ENCODE peak calls at places on chromosomes 5 and 9, in six cellular contexts. One of them, this sample, is unnamed.

GRCh38 chr5:29930316-29930715 is 1263.2 kb upstream of the CDH6 start:
- DNase-seq in anterior cingulate cortex: no peak
- DNase-seq in fibroblast of pulmonary artery: no peak
- DNase-seq in RPMI7951: no peak
- DNase-seq in RCC 7860: no peak
- DNase-seq in stimulated activated CD4-positive, alpha-beta T cell treated with anti-CD3 and anti-CD28 coated beads, Interleukin-2, amount 100 ng/mL, for 48 hours: no peak
- DNase-seq in this sample: no peak

GRCh38 chr5:132525299-132525724 is 18.0 kb downstream of the IL5 start:
- DNase-seq in RPMI7951: no peak
- DNase-seq in stimulated activated CD4-positive, alpha-beta T cell treated with anti-CD3 and anti-CD28 coated beads, Interleukin-2, amount 100 ng/mL, for 48 hours: no peak
- DNase-seq in anterior cingulate cortex: no peak
- DNase-seq in fibroblast of pulmonary artery: no peak
- DNase-seq in RCC 7860: no peak
- DNase-seq in this sample: no peak

GRCh38 chr9:35436940-35437339 is 53.0 kb upstream of the RUSC2 start:
- DNase-seq in RCC 7860: no peak
- DNase-seq in anterior cingulate cortex: no peak
- DNase-seq in stimulated activated CD4-positive, alpha-beta T cell treated with anti-CD3 and anti-CD28 coated beads, Interleukin-2, amount 100 ng/mL, for 48 hours: no peak
- DNase-seq in fibroblast of pulmonary artery: no peak
- DNase-seq in RPMI7951: no peak
- DNase-seq in this sample: no peak

GRCh38 chr9:31185831-31186230 is 1198.6 kb upstream of the ACO1 start:
- DNase-seq in fibroblast of pulmonary artery: peak
- DNase-seq in anterior cingulate cortex: no peak
- DNase-seq in stimulated activated CD4-positive, alpha-beta T cell treated with anti-CD3 and anti-CD28 coated beads, Interleukin-2, amount 100 ng/mL, for 48 hours: no peak
- DNase-seq in RPMI7951: no peak
- DNase-seq in RCC 7860: no peak
- DNase-seq in this sample: no peak

GRCh38 chr9:133118568-133118967 is 2.5 kb downstream of the RALGDS start:
- DNase-seq in RCC 7860: no peak
- DNase-seq in fibroblast of pulmonary artery: no peak
- DNase-seq in RPMI7951: no peak
- DNase-seq in anterior cingulate cortex: no peak
- DNase-seq in stimulated activated CD4-positive, alpha-beta T cell treated with anti-CD3 and anti-CD28 coated beads, Interleukin-2, amount 100 ng/mL, for 48 hours: no peak
- DNase-seq in this sample: no peak

GRCh38 chr5:1216918-1217295 is 8.3 kb upstream of the SLC6A18 start:
- DNase-seq in RCC 7860: no peak
- DNase-seq in RPMI7951: no peak
- DNase-seq in anterior cingulate cortex: no peak
- DNase-seq in stimulated activated CD4-positive, alpha-beta T cell treated with anti-CD3 and anti-CD28 coated beads, Interleukin-2, amount 100 ng/mL, for 48 hours: no peak
- DNase-seq in fibroblast of pulmonary artery: no peak
- DNase-seq in this sample: no peak

GRCh38 chr9:128081052-128081451 is 13.0 kb downstream of the SLC25A25 start:
- DNase-seq in anterior cingulate cortex: no peak
- DNase-seq in fibroblast of pulmonary artery: peak
- DNase-seq in RCC 7860: no peak
- DNase-seq in RPMI7951: peak
- DNase-seq in stimulated activated CD4-positive, alpha-beta T cell treated with anti-CD3 and anti-CD28 coated beads, Interleukin-2, amount 100 ng/mL, for 48 hours: no peak
- DNase-seq in this sample: no peak

GRCh38 chr5:111892949-111893348 is 136.0 kb upstream of the NREP start:
- DNase-seq in RCC 7860: no peak
- DNase-seq in RPMI7951: peak
- DNase-seq in stimulated activated CD4-positive, alpha-beta T cell treated with anti-CD3 and anti-CD28 coated beads, Interleukin-2, amount 100 ng/mL, for 48 hours: no peak
- DNase-seq in fibroblast of pulmonary artery: peak
- DNase-seq in anterior cingulate cortex: no peak
- DNase-seq in this sample: no peak

GRCh38 chr5:39164529-39165402 is 54.6 kb downstream of the FYB1 start:
- DNase-seq in RPMI7951: no peak
- DNase-seq in stimulated activated CD4-positive, alpha-beta T cell treated with anti-CD3 and anti-CD28 coated beads, Interleukin-2, amount 100 ng/mL, for 48 hours: no peak
- DNase-seq in fibroblast of pulmonary artery: no peak
- DNase-seq in RCC 7860: peak
- DNase-seq in anterior cingulate cortex: no peak
- DNase-seq in this sample: no peak

GRCh38 chr9:129497064-129497836 is 123.7 kb downstream of the C9orf50 start:
- DNase-seq in RPMI7951: no peak
- DNase-seq in RCC 7860: peak
- DNase-seq in fibroblast of pulmonary artery: no peak
- DNase-seq in anterior cingulate cortex: peak
- DNase-seq in stimulated activated CD4-positive, alpha-beta T cell treated with anti-CD3 and anti-CD28 coated beads, Interleukin-2, amount 100 ng/mL, for 48 hours: no peak
- DNase-seq in this sample: no peak

GRCh38 chr5:169933624-169934023 is 46.7 kb downstream of the INSYN2B start:
- DNase-seq in fibroblast of pulmonary artery: no peak
- DNase-seq in stimulated activated CD4-positive, alpha-beta T cell treated with anti-CD3 and anti-CD28 coated beads, Interleukin-2, amount 100 ng/mL, for 48 hours: no peak
- DNase-seq in anterior cingulate cortex: no peak
- DNase-seq in RPMI7951: no peak
- DNase-seq in RCC 7860: no peak
- DNase-seq in this sample: no peak